ENCODE peak calls at places on chromosome 19, in five cellular contexts. H, J, T, P and K are unnamed samples.

GRCh38 chr19:19539738-19540703 is 2.0 kb downstream of the CILP2 start:
- DNase-seq in H (peak; percentile 68), J (peak; percentile 83), T (no peak), P (peak; percentile 63), K (no peak)

GRCh38 chr19:44620667-44621066 is 7.3 kb downstream of the IGSF23 start:
- DNase-seq in H (no peak), J (no peak), T (no peak), P (no peak), K (no peak)

GRCh38 chr19:11963566-11964355 is 1.1 kb upstream of the ZNF763 start:
- DNase-seq in H (peak; percentile 67), J (peak; percentile 15), T (no peak), P (peak; percentile 61), K (no peak)

GRCh38 chr19:41887711-41888382 is 4.9 kb downstream of the ARHGEF1 start:
- DNase-seq in H (peak; percentile 82), J (no peak), T (no peak), P (peak; percentile 76), K (peak; percentile 38)

GRCh38 chr19:40578442-40578908 is 1.8 kb downstream of the SHKBP1 start:
- DNase-seq in H (no peak), J (peak; percentile 72), T (no peak), P (no peak), K (no peak)

GRCh38 chr19:17720487-17720839 is 1.2 kb downstream of the MAP1S start:
- DNase-seq in H (no peak), J (no peak), T (no peak), P (no peak), K (no peak)

GRCh38 chr19:27822336-27822735 is 1390.6 kb downstream of the UQCRFS1 start:
- DNase-seq in H (no peak), J (no peak), T (no peak), P (no peak), K (no peak)

GRCh38 chr19:33376423-33376822 is 2.9 kb downstream of the CEBPG start:
- DNase-seq in H (no peak), J (no peak), T (peak; percentile 67), P (no peak), K (peak; percentile 56)

GRCh38 chr19:18479964-18480723 is 41.7 kb downstream of the ELL start:
- DNase-seq in H (no peak), J (no peak), T (peak; percentile 36), P (no peak), K (no peak)

GRCh38 chr19:43582495-43582894 is 6.9 kb downstream of the PINLYP start:
- DNase-seq in H (no peak), J (no peak), T (no peak), P (no peak), K (no peak)

GRCh38 chr19:45958763-45959516 is 14.7 kb downstream of the NOVA2 start:
- DNase-seq in H (no peak), J (no peak), T (no peak), P (no peak), K (no peak)

GRCh38 chr19:33054623-33055022 is 10.1 kb downstream of the RHPN2 start:
- DNase-seq in H (no peak), J (no peak), T (no peak), P (no peak), K (no peak)

GRCh38 chr19:31985001-31985605 is 360.3 kb upstream of the ZNF507 start:
- DNase-seq in H (no peak), J (no peak), T (no peak), P (no peak), K (no peak)